ENCODE peak calls at places on chromosomes 3 and 15, in six cellular contexts. F is GM20000, B is GM06990, H is foreskin fibroblast, K is AG09309, D is ACHN. I is an unnamed sample.

GRCh38 chr3:61688307-61688695 is 126.9 kb downstream of the PTPRG start:
- DNase-seq in F (no peak), B (no peak), H (no peak), K (no peak), D (no peak), I (no peak)

GRCh38 chr3:72347819-72348319 is 500.4 kb downstream of the SHQ1 start:
- DNase-seq in F (peak), B (peak), H (peak), K (peak), D (no peak), I (peak)

GRCh38 chr3:64732570-64732969 is 44.8 kb upstream of the ADAMTS9 start:
- DNase-seq in F (no peak), B (no peak), H (peak), K (no peak), D (no peak), I (no peak)

GRCh38 chr3:133475245-133476010 is 75.6 kb downstream of the BFSP2 start:
- DNase-seq in F (peak), B (peak), H (no peak), K (no peak), D (no peak), I (no peak)

GRCh38 chr15:40825661-40826088 is 2.8 kb downstream of the PPP1R14D start:
- DNase-seq in F (no peak), B (no peak), H (peak), K (peak), D (peak), I (no peak)

GRCh38 chr3:116444819-116445290 is 432 bp downstream of the LSAMP start:
- DNase-seq in F (no peak), B (no peak), H (peak), K (no peak), D (peak), I (no peak)

GRCh38 chr15:62454567-62455172 is 289.6 kb upstream of the C2CD4B start:
- DNase-seq in F (no peak), B (no peak), H (no peak), K (no peak), D (no peak), I (no peak)

GRCh38 chr15:74308643-74308945 is 58.9 kb downstream of the CYP11A1 start:
- DNase-seq in F (no peak), B (no peak), H (no peak), K (no peak), D (no peak), I (no peak)

GRCh38 chr3:195001961-195002861 is 268.7 kb downstream of the XXYLT1 start:
- DNase-seq in F (peak), B (peak), H (peak), K (no peak), D (peak), I (no peak)

GRCh38 chr3:140341817-140342403 is 336.0 kb upstream of the TRIM42 start:
- DNase-seq in F (no peak), B (no peak), H (no peak), K (no peak), D (no peak), I (no peak)

GRCh38 chr3:114081022-114081421 is 24.5 kb downstream of the QTRT2 start:
- DNase-seq in F (no peak), B (no peak), H (no peak), K (no peak), D (no peak), I (no peak)